ENCODE peak calls at places on chromosomes 4 and X, in eight cellular contexts. One of them, this sample, is unnamed.

GRCh38 chrX:125742811-125743210 is 423.1 kb downstream of the TEX13C start:
- DNase-seq in HL-60: no peak
- DNase-seq in aorta: no peak
- DNase-seq in breast epithelium: no peak
- DNase-seq in tibial artery: no peak
- DNase-seq in fibroblast of lung: no peak
- DNase-seq in OCI-LY7: no peak
- DNase-seq in testis: no peak
- DNase-seq in this sample: no peak

GRCh38 chr4:3766791-3767561 is 791 bp downstream of the ADRA2C start:
- DNase-seq in HL-60: no peak
- DNase-seq in aorta: no peak
- DNase-seq in breast epithelium: no peak
- DNase-seq in tibial artery: peak
- DNase-seq in fibroblast of lung: peak
- DNase-seq in OCI-LY7: no peak
- DNase-seq in testis: peak
- DNase-seq in this sample: no peak

GRCh38 chr4:3067473-3068001 is 6.8 kb downstream of the HTT-AS start:
- DNase-seq in HL-60: no peak
- DNase-seq in aorta: no peak
- DNase-seq in breast epithelium: no peak
- DNase-seq in tibial artery: no peak
- DNase-seq in fibroblast of lung: no peak
- DNase-seq in OCI-LY7: no peak
- DNase-seq in testis: no peak
- DNase-seq in this sample: no peak

GRCh38 chr4:155545456-155545855 is 121.2 kb upstream of the GUCY1A1 start:
- DNase-seq in HL-60: no peak
- DNase-seq in aorta: no peak
- DNase-seq in breast epithelium: no peak
- DNase-seq in tibial artery: no peak
- DNase-seq in fibroblast of lung: no peak
- DNase-seq in OCI-LY7: no peak
- DNase-seq in testis: no peak
- DNase-seq in this sample: no peak

GRCh38 chrX:25754399-25754798 is 383.7 kb upstream of the MAGEB18 start:
- DNase-seq in HL-60: no peak
- DNase-seq in aorta: no peak
- DNase-seq in breast epithelium: no peak
- DNase-seq in tibial artery: no peak
- DNase-seq in fibroblast of lung: no peak
- DNase-seq in OCI-LY7: no peak
- DNase-seq in testis: no peak
- DNase-seq in this sample: no peak

GRCh38 chr4:113502476-113502875 is 259.1 kb downstream of the CAMK2D start:
- DNase-seq in HL-60: no peak
- DNase-seq in aorta: no peak
- DNase-seq in breast epithelium: no peak
- DNase-seq in tibial artery: no peak
- DNase-seq in fibroblast of lung: peak
- DNase-seq in OCI-LY7: no peak
- DNase-seq in testis: no peak
- DNase-seq in this sample: peak

GRCh38 chr4:127783971-127784519 is 1.9 kb downstream of the HSPA4L start:
- DNase-seq in HL-60: no peak
- DNase-seq in aorta: no peak
- DNase-seq in breast epithelium: no peak
- DNase-seq in tibial artery: no peak
- DNase-seq in fibroblast of lung: no peak
- DNase-seq in OCI-LY7: no peak
- DNase-seq in testis: no peak
- DNase-seq in this sample: no peak

GRCh38 chrX:44873415-44874270 is 655 bp downstream of the KDM6A start:
- DNase-seq in HL-60: peak
- DNase-seq in aorta: peak
- DNase-seq in breast epithelium: peak
- DNase-seq in tibial artery: peak
- DNase-seq in fibroblast of lung: peak
- DNase-seq in OCI-LY7: peak
- DNase-seq in testis: peak
- DNase-seq in this sample: no peak

GRCh38 chr4:25953740-25954139 is 39.7 kb downstream of the SMIM20 start:
- DNase-seq in HL-60: no peak
- DNase-seq in aorta: no peak
- DNase-seq in breast epithelium: no peak
- DNase-seq in tibial artery: no peak
- DNase-seq in fibroblast of lung: peak
- DNase-seq in OCI-LY7: no peak
- DNase-seq in testis: no peak
- DNase-seq in this sample: no peak

GRCh38 chr4:947491-947971 is 15.3 kb downstream of the TMEM175 start:
- DNase-seq in HL-60: no peak
- DNase-seq in aorta: no peak
- DNase-seq in breast epithelium: no peak
- DNase-seq in tibial artery: peak
- DNase-seq in fibroblast of lung: no peak
- DNase-seq in OCI-LY7: no peak
- DNase-seq in testis: no peak
- DNase-seq in this sample: no peak

GRCh38 chr4:100075056-100075455 is 115.2 kb downstream of the DDIT4L start:
- DNase-seq in HL-60: no peak
- DNase-seq in aorta: no peak
- DNase-seq in breast epithelium: no peak
- DNase-seq in tibial artery: no peak
- DNase-seq in fibroblast of lung: peak
- DNase-seq in OCI-LY7: no peak
- DNase-seq in testis: no peak
- DNase-seq in this sample: no peak

GRCh38 chrX:3659761-3660160 is 53.7 kb downstream of the PRKX start:
- DNase-seq in HL-60: no peak
- DNase-seq in aorta: no peak
- DNase-seq in breast epithelium: no peak
- DNase-seq in tibial artery: no peak
- DNase-seq in fibroblast of lung: peak
- DNase-seq in OCI-LY7: no peak
- DNase-seq in testis: no peak
- DNase-seq in this sample: no peak

GRCh38 chr4:110628321-110629213 is 5.7 kb upstream of the PITX2 start:
- DNase-seq in HL-60: no peak
- DNase-seq in aorta: no peak
- DNase-seq in breast epithelium: no peak
- DNase-seq in tibial artery: no peak
- DNase-seq in fibroblast of lung: no peak
- DNase-seq in OCI-LY7: no peak
- DNase-seq in testis: no peak
- DNase-seq in this sample: no peak
- H3K4me3 ChIP-seq in HL-60: no peak
- H3K4me3 ChIP-seq in aorta: no peak
- H3K4me3 ChIP-seq in breast epithelium: no peak
- H3K4me3 ChIP-seq in tibial artery: no peak
- H3K4me3 ChIP-seq in fibroblast of lung: no peak
- H3K4me3 ChIP-seq in OCI-LY7: no peak
- H3K4me3 ChIP-seq in testis: peak
- H3K4me3 ChIP-seq in this sample: no peak

GRCh38 chr4:98656443-98656842 is 2.0 kb downstream of the TSPAN5 start:
- DNase-seq in HL-60: no peak
- DNase-seq in aorta: no peak
- DNase-seq in breast epithelium: no peak
- DNase-seq in tibial artery: no peak
- DNase-seq in fibroblast of lung: no peak
- DNase-seq in OCI-LY7: no peak
- DNase-seq in testis: no peak
- DNase-seq in this sample: no peak
- H3K4me3 ChIP-seq in HL-60: no peak
- H3K4me3 ChIP-seq in aorta: peak
- H3K4me3 ChIP-seq in breast epithelium: no peak
- H3K4me3 ChIP-seq in tibial artery: peak
- H3K4me3 ChIP-seq in fibroblast of lung: peak
- H3K4me3 ChIP-seq in OCI-LY7: no peak
- H3K4me3 ChIP-seq in testis: no peak
- H3K4me3 ChIP-seq in this sample: peak

GRCh38 chr4:80202784-80203553 is 5.7 kb downstream of the PRDM8 start:
- DNase-seq in HL-60: peak
- DNase-seq in aorta: no peak
- DNase-seq in breast epithelium: no peak
- DNase-seq in tibial artery: no peak
- DNase-seq in fibroblast of lung: peak
- DNase-seq in OCI-LY7: no peak
- DNase-seq in testis: peak
- DNase-seq in this sample: no peak

GRCh38 chr4:80204433-80204832 is 7.1 kb downstream of the PRDM8 start:
- DNase-seq in HL-60: no peak
- DNase-seq in aorta: no peak
- DNase-seq in breast epithelium: no peak
- DNase-seq in tibial artery: no peak
- DNase-seq in fibroblast of lung: no peak
- DNase-seq in OCI-LY7: no peak
- DNase-seq in testis: no peak
- DNase-seq in this sample: no peak

GRCh38 chr4:80201326-80202151 is 4.2 kb downstream of the PRDM8 start:
- DNase-seq in HL-60: peak
- DNase-seq in aorta: peak
- DNase-seq in breast epithelium: no peak
- DNase-seq in tibial artery: no peak
- DNase-seq in fibroblast of lung: peak
- DNase-seq in OCI-LY7: peak
- DNase-seq in testis: no peak
- DNase-seq in this sample: peak

GRCh38 chr4:80199947-80200346 is 2.6 kb downstream of the PRDM8 start:
- DNase-seq in HL-60: no peak
- DNase-seq in aorta: no peak
- DNase-seq in breast epithelium: no peak
- DNase-seq in tibial artery: no peak
- DNase-seq in fibroblast of lung: no peak
- DNase-seq in OCI-LY7: no peak
- DNase-seq in testis: no peak
- DNase-seq in this sample: no peak

DNA sequence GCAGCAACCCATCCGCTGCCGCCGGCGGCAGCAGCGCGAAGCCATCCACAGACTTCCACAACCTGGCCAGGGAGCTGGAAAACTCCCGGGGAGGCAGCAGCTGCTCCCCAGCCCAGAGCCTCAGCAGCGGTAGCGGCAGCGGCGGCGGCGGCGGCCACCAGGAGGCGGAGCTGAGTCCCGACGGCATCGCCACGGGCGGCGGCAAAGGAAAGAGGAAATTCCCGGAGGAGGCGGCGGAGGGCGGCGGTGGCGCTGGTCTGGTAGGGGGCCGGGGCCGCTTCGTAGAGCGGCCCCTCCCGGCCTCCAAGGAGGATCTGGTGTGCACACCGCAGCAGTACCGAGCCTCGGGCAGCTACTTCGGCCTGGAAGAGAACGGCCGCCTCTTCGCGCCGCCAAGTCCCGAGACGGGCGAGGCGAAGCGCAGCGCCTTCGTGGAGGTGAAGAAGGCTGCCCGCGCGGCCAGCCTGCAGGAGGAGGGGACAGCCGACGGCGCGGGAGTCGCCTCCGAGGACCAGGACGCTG is 4.9 kb downstream of the PRDM8 start:
- DNase-seq in HL-60: peak
- DNase-seq in aorta: peak
- DNase-seq in breast epithelium: peak
- DNase-seq in tibial artery: peak
- DNase-seq in fibroblast of lung: peak
- DNase-seq in OCI-LY7: peak
- DNase-seq in testis: peak
- DNase-seq in this sample: peak
- H3K4me3 ChIP-seq in HL-60: peak
- H3K4me3 ChIP-seq in aorta: peak
- H3K4me3 ChIP-seq in breast epithelium: peak
- H3K4me3 ChIP-seq in tibial artery: peak
- H3K4me3 ChIP-seq in fibroblast of lung: peak
- H3K4me3 ChIP-seq in OCI-LY7: peak
- H3K4me3 ChIP-seq in testis: peak
- H3K4me3 ChIP-seq in this sample: peak

DNA sequence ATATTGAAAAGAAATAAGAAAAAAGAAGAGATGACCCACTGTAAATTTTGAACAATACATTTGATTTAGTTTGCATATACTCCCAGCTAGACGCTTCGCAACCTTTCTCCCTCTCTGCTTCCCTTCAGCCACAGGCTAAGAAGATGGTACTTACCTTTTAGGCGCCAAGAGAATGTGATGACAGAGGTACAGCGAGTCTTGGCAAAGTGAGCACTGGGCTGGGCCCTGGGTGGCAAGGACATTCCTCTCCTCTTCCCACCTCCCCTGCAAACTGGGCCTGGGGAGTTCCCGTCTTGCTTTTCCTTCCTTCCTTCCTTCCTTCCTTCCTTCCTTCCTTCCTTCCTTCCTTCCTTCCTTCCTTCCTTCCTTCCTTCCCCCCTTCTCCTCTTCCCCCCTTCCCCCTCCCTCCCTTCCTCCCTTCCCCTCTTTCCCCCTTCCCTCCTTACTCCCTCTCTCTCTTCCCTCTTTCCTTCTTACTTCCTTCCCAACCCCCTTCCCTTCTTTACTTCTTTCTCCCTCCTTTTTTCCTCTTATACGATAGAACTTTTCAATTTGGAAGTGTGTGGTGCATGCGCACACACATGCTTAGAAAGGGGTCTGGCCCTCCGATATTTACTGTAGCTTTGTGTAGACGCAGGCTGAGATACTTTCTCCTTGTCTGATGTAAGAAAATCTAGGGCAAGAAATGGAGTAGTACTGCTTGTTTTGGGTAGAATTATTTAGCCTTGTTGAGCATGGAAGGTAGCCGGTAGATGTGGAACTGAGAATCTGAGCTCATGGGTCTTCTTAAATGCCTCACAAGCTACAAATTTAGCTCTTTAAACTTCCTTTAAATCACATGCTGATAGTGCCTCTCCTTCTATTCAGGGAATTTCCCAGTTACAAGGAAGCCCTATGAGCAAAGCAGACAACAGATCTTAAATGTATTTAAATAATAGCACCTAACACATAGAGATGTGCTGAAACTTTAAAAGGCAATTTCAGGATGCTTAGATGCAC is 189.5 kb downstream of the GPAT3 start:
- DNase-seq in HL-60: no peak
- DNase-seq in aorta: no peak
- DNase-seq in breast epithelium: no peak
- DNase-seq in tibial artery: no peak
- DNase-seq in fibroblast of lung: no peak
- DNase-seq in OCI-LY7: no peak
- DNase-seq in testis: no peak
- DNase-seq in this sample: no peak
- H3K4me3 ChIP-seq in HL-60: no peak
- H3K4me3 ChIP-seq in aorta: no peak
- H3K4me3 ChIP-seq in breast epithelium: no peak
- H3K4me3 ChIP-seq in tibial artery: no peak
- H3K4me3 ChIP-seq in fibroblast of lung: no peak
- H3K4me3 ChIP-seq in OCI-LY7: no peak
- H3K4me3 ChIP-seq in testis: no peak
- H3K4me3 ChIP-seq in this sample: no peak

This sample was measured in skeletal muscle cell.